ENCODE peak calls at places on chromosome 22, in four cellular contexts. J is uterus, E is fibroblast of the aortic adventitia, O is fibroblast of lung. F is an unnamed sample.

GRCh38 chr22:23909258-23909898 is 15.2 kb downstream of the MIF start:
- DNase-seq in J (peak; percentile 16), E (peak; percentile 60), O (peak; percentile 36), F (no peak)

GRCh38 chr22:26471522-26471921 is 12.1 kb downstream of the HPS4 start:
- DNase-seq in J (no peak), E (peak; percentile 35), O (peak; percentile 29), F (peak; percentile 93)

GRCh38 chr22:49218142-49218541 is 609.5 kb downstream of the BRD1 start:
- DNase-seq in J (no peak), E (no peak), O (no peak), F (no peak)

GRCh38 chr22:19864538-19865106 is 9.9 kb upstream of the GNB1L start:
- DNase-seq in J (no peak), E (no peak), O (no peak), F (no peak)

GRCh38 chr22:38273135-38273761 is 438 bp upstream of the TMEM184B start:
- DNase-seq in J (no peak), E (peak; percentile 42), O (peak; percentile 27), F (no peak)

GRCh38 chr22:20219667-20220628 is 48.2 kb downstream of the RTN4R start:
- DNase-seq in J (no peak), E (no peak), O (no peak), F (no peak)

GRCh38 chr22:38823076-38823475 is 20.8 kb downstream of the NPTXR start:
- DNase-seq in J (no peak), E (no peak), O (no peak), F (no peak)

GRCh38 chr22:50613291-50613981 is 12.8 kb downstream of the MAPK8IP2 start:
- DNase-seq in J (no peak), E (peak; percentile 19), O (peak; percentile 30), F (peak; percentile 40)

GRCh38 chr22:39090426-39091064 is 6.5 kb upstream of the APOBEC3H start:
- DNase-seq in J (no peak), E (no peak), O (no peak), F (no peak)

GRCh38 chr22:30855677-30856518 is 112.7 kb downstream of the MORC2 start:
- DNase-seq in J (no peak), E (no peak), O (no peak), F (no peak)

GRCh38 chr22:31818481-31819392 is 64.9 kb downstream of the DEPDC5 start:
- DNase-seq in J (no peak), E (peak; percentile 8), O (peak; percentile 7), F (no peak)

GRCh38 chr22:18048441-18048898 is 24.1 kb upstream of the MICAL3 start:
- DNase-seq in J (no peak), E (peak; percentile 40), O (peak; percentile 80), F (no peak)

GRCh38 chr22:21845558-21846452 is 21.6 kb downstream of the MAPK1 start:
- DNase-seq in J (no peak), E (no peak), O (no peak), F (no peak)

GRCh38 chr22:21646608-21647590 is 4.8 kb downstream of the SDF2L1 start:
- DNase-seq in J (peak; percentile 77), E (peak; percentile 88), O (peak; percentile 84), F (peak; percentile 80)

GRCh38 chr22:26416670-26417270 is 12.3 kb upstream of the ASPHD2 start:
- DNase-seq in J (no peak), E (peak; percentile 80), O (no peak), F (peak; percentile 19)

GRCh38 chr22:47331750-47332149 is 569.3 kb downstream of the TBC1D22A start:
- DNase-seq in J (no peak), E (no peak), O (no peak), F (no peak)
- H3K4me3 ChIP-seq in J (no peak overlapping the region), E (no peak overlapping the region), O (no peak overlapping the region), F (no peak overlapping the region)

DNA sequence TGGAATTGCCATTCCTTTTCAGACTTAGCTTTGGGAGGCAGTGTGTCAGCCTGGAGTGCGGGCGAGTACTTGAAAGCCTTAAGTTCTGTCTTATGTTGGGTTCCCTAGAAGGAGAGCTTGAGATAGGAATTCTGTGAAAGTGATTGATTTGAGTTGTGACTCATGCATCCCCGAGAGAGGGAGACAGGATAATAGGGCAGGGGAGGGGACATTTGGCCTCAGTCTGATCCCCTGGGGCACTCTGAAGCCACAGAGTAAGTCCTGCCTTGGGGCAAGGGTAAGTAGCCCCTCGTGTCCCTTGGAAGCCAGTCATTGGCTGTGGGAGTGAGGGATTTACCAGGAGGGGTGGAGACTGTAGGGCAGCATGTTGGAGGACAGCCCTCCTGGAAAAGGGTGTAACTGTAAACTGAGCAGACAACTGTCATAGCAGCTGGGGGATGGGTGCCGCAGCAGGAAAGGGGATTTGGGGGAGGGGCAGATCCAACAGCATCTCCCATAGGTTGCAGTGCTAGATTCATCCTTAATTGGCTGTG is 44.0 kb downstream of the KIAA1671 start:
- DNase-seq in J (no peak), E (peak; percentile 61), O (peak; percentile 61), F (peak; percentile 21)
- H3K4me3 ChIP-seq in J (no peak overlapping the region), E (no peak overlapping the region), O (no peak overlapping the region), F (no peak overlapping the region)

DNA sequence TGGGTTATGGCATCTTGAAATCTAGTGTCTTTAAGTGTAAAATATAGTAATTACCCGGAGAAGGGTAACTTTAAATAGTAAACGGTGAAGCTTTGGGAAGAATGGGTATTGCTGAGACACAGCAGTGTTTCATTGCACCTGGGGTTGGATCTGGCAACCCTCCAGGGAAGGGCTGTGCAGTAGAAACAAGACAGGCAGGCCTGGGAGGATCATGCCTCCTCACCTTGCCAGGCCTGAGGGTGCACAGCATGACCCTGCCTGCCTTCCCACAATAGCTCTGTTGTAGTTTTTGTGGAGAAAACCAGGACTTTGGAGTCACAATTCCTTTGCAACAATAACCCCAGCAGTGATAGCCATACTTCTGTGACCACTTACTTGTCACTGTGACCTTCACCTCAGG is 64.6 kb upstream of the ADSL start:
- DNase-seq in J (no peak), E (no peak), O (no peak), F (no peak)
- H3K4me3 ChIP-seq in J (no peak overlapping the region), E (no peak overlapping the region), O (no peak overlapping the region), F (no peak overlapping the region)

DNA sequence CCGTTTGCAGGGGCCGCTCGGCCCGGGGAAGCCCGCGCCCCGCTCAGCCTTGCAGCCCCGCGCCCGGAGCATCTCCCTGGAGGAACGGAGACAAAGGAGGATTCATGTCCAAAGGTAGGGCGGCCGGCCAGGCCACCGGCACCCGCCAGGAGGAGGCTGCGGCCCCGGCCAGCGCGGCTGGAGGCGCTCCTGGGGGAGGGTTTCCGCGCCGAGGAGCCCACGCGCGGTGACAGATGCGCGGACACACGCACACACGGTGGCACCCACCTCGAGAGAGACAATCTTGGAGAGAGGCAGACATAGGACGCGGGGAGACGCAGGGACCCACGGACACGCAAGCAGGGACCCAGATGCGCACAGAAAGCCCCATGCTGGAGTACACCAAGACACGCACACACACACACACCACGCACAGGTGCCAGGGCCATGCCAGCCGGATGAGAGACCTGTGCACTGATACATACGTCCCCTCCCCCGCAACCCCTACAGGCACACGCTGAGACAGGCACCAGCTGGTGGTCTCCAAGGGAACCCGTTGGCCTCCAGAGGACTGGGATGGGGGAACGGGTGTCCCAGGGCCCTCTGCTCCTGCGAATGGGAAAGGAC is 7.8 kb downstream of the SEPTIN3 start:
- DNase-seq in J (no peak), E (no peak), O (no peak), F (no peak)
- H3K4me3 ChIP-seq in J (no peak overlapping the region), E (no peak overlapping the region), O (no peak overlapping the region), F (peak overlapping the region; percentile 40)

DNA sequence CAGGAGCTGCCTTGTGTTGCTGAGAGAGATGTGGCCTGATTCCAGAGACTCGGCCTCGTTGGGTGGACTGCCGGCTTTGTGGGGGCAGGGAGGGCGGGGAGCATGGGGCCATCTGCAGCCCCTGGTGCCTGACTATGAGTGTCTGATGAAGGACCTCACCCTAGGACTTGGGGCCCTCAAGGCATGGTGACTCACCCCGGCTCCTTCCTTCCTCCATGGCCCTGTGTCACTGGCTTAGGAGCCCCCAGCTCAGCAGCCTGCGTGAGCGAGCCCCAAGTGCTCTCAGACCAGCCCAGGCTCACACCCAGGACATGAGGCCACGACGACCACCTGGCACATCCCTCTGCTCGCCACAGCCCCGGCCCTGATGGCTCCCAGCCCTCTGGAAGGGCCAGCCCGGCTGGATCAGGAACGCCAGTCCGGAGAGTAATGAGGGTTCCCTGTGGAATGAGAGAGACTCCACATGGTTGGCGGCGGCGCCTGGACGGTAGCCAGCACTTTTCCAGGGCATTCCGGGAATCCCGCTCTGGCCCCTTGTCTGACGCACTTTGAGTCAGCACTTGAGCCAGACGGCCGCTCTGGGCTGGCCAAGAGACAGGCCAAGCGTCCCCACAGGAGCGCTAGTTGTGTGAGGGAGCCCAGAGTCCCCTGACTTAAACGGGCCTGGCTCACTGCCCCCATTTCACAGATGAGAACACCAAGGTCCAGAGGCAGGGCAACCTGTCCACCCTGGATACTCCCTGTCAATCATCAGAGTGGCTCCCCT is 50.6 kb upstream of the SHISAL1 start:
- DNase-seq in J (peak; percentile 89), E (peak; percentile 99), O (peak; percentile 97), F (no peak)
- H3K4me3 ChIP-seq in J (no peak overlapping the region), E (no peak overlapping the region), O (no peak overlapping the region), F (no peak overlapping the region)

GRCh38 chr22:36587289-36588154 is 58.6 kb upstream of the EIF3D start:
- DNase-seq in J (no peak), E (peak; percentile 60), O (peak; percentile 47), F (no peak)
- H3K4me3 ChIP-seq in J (no peak overlapping the region), E (peak overlapping the region; percentile 41), O (peak overlapping the region; percentile 15), F (no peak overlapping the region)

GRCh38 chr22:41397143-41397811 is 15.5 kb downstream of the TEF start:
- DNase-seq in J (no peak), E (no peak), O (no peak), F (no peak)
- H3K4me3 ChIP-seq in J (no peak overlapping the region), E (no peak overlapping the region), O (no peak overlapping the region), F (no peak overlapping the region)

F was measured in gastrocnemius medialis.